ENCODE peak calls at places on chromosomes 6 and 20, in four cellular contexts. I, G, M and O are unnamed samples.
A peak's percentile ranks its signal among the peaks of the same experiment; 100 is the strongest.

GRCh38 chr20:58219342-58219700 is 9.1 kb downstream of the ANKRD60 start:
- DNase-seq in I (no peak), G (no peak), M (no peak), O (peak; percentile 57)

GRCh38 chr6:36320475-36320874 is 16.2 kb downstream of the BNIP5 start:
- DNase-seq in I (no peak), G (no peak), M (no peak), O (no peak)

GRCh38 chr6:110799181-110799580 is 16.1 kb downstream of the CDK19 start:
- DNase-seq in I (no peak), G (no peak), M (no peak), O (no peak)

GRCh38 chr6:18262812-18263560 is 1.3 kb downstream of the DEK start:
- DNase-seq in I (no peak), G (no peak), M (no peak), O (no peak)

GRCh38 chr6:163793584-163793983 is 379.1 kb downstream of the QKI start:
- DNase-seq in I (no peak), G (no peak), M (peak; percentile 0), O (no peak)

GRCh38 chr6:133502451-133503259 is 261.5 kb downstream of the EYA4 start:
- DNase-seq in I (no peak), G (no peak), M (no peak), O (peak; percentile 76)

GRCh38 chr6:33737267-33738026 is 9.3 kb downstream of the IP6K3 start:
- DNase-seq in I (no peak), G (peak; percentile 60), M (no peak), O (no peak)

GRCh38 chr20:37314099-37314498 is 24.6 kb downstream of the MANBAL start:
- DNase-seq in I (no peak), G (peak; percentile 62), M (no peak), O (no peak)

GRCh38 chr20:50911030-50911429 is 20.2 kb downstream of the ADNP start:
- DNase-seq in I (no peak), G (peak; percentile 35), M (no peak), O (peak; percentile 92)

GRCh38 chr20:14470231-14470894 is 133.0 kb upstream of the FLRT3 start:
- DNase-seq in I (no peak), G (no peak), M (no peak), O (no peak)

GRCh38 chr6:169865346-169866139 is 114.1 kb downstream of the ERMARD start:
- DNase-seq in I (peak; percentile 38), G (no peak), M (no peak), O (no peak)

GRCh38 chr6:132708771-132709170 is 5.1 kb downstream of the VNN1 start:
- DNase-seq in I (no peak), G (no peak), M (no peak), O (no peak)

GRCh38 chr6:138538390-138539031 is 39.2 kb upstream of the NHSL1 start:
- DNase-seq in I (no peak), G (no peak), M (no peak), O (no peak)

GRCh38 chr6:93266418-93266817 is 152.9 kb downstream of the EPHA7 start:
- DNase-seq in I (no peak), G (no peak), M (no peak), O (no peak)

GRCh38 chr20:44572551-44573500 is 9.6 kb upstream of the PKIG start:
- DNase-seq in I (no peak), G (no peak), M (no peak), O (peak; percentile 80)

GRCh38 chr6:16800942-16801341 is 39.7 kb upstream of the ATXN1 start:
- DNase-seq in I (no peak), G (no peak), M (no peak), O (no peak)

GRCh38 chr20:47356526-47357295 is at the start of gene ZMYND8:
- DNase-seq in I (peak; percentile 98), G (peak; percentile 87), M (peak; percentile 77), O (peak; percentile 94)

GRCh38 chr6:112286010-112286409 is 31.6 kb upstream of the LAMA4 start:
- DNase-seq in I (no peak), G (peak; percentile 61), M (no peak), O (no peak)

GRCh38 chr6:156557269-156557885 is 219.8 kb upstream of the ARID1B start:
- DNase-seq in I (no peak), G (no peak), M (no peak), O (no peak)

GRCh38 chr6:117619178-117619577 is 16.9 kb upstream of the GOPC start:
- DNase-seq in I (no peak), G (no peak), M (no peak), O (no peak)

GRCh38 chr20:49969946-49970345 is 12.8 kb upstream of the SNAI1 start:
- DNase-seq in I (no peak), G (no peak), M (no peak), O (no peak)

GRCh38 chr6:73308712-73309533 is 45.2 kb downstream of the DPPA5 start:
- DNase-seq in I (peak; percentile 58), G (no peak), M (peak; percentile 21), O (no peak)

GRCh38 chr6:73314577-73315492 is 39.2 kb downstream of the DPPA5 start:
- DNase-seq in I (peak; percentile 43), G (no peak), M (no peak), O (no peak)

GRCh38 chr6:73309534-73309783 is 44.6 kb downstream of the DPPA5 start:
- DNase-seq in I (peak; percentile 61), G (no peak), M (no peak), O (no peak)

DNA sequence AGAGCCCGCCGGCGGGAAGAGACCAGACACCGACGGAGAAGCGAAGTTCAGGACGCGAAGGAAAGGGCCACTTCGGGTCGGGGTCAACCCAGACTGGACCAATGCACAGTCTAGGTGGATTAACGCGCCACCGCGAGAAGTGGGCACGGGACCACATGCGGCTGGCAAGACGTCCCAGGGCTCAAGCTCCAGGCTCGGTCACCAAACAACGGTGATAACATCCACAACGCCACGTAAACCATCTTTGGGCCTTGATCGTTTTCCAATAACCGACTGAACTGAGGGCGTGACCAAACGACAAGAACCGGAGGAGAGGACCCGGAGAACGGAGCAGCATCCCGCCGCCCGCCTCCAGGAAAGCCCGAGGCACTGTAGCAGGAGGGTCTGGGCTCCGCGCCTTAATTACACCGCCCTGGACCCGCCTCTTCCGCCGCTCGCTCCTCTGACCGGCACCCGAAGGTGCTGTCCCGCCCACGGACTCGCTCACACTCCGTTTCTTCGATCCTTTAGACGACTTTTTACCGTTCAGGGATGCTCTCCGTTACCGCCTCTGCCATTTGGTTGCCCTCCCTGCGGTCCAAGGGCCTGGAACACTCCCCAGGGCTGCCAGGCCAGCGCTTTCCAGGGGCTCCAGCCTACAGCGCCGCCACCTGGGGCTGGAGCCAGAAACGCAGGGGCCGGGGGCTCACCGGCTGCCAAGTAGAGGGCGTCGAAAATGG is 44.1 kb downstream of the DPPA5 start:
- DNase-seq in I (peak; percentile 61), G (peak; percentile 80), M (peak; percentile 54), O (no peak)
- H3K9ac ChIP-seq in I (no peak overlapping the region), G (peak overlapping the region; percentile 50), M (peak overlapping the region; percentile 79), O (no peak overlapping the region)

GRCh38 chr6:158783851-158784250 is 35.3 kb downstream of the EZR start:
- DNase-seq in I (no peak), G (no peak), M (no peak), O (no peak)

GRCh38 chr6:158782432-158783166 is 36.6 kb downstream of the EZR start:
- DNase-seq in I (no peak), G (no peak), M (no peak), O (no peak)

GRCh38 chr6:158783167-158783450 is 36.1 kb downstream of the EZR start:
- DNase-seq in I (no peak), G (no peak), M (no peak), O (no peak)

GRCh38 chr6:158781692-158782373 is 37.3 kb downstream of the EZR start:
- DNase-seq in I (no peak), G (no peak), M (no peak), O (no peak)

GRCh38 chr6:158780963-158781691 is 38.0 kb downstream of the EZR start:
- DNase-seq in I (no peak), G (no peak), M (no peak), O (no peak)
- TF ChIP-seq POLR2AphosphoS5 in I (no peak), G (no peak), M (peak; percentile 65), O (no peak)

DNA sequence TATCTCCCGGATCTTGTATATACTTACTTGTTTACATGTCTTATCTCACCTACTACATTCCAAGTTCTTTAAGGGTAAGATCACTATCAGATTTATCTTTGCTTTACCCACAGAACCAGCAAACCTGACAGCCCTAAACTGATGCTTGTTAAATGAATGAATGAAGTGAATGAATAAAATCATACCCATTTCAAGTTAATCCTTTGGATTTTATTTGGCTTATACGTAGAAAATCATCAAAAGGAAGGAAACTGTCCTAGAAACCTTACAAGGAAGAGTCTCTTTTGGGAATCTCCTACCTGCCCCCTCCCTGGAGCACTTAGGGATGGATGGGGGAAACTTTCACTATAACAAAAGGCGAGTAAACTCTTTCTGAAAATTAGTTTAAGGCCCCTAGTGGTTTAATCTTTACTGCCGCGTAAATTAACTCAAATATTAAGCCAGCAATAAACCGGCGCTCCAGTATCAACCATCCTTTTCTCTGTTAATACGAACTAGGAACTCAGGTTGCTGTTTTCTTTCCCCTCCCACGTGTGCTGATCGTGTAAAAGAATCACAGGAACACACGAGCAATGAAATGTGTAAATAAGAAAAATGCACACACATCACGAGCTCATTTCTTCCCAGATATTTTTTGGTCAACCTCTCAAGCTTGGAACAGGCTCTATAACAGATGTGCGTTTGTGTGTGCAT is 1.2 kb upstream of the UTRN start:
- DNase-seq in I (no peak), G (no peak), M (no peak), O (no peak)
- H3K9ac ChIP-seq in I (peak overlapping the region; percentile 37), G (peak overlapping the region; percentile 66), M (peak overlapping the region; percentile 72), O (peak overlapping the region; percentile 72)

GRCh38 chr20:38604873-38605303 is 3.3 kb downstream of the ARHGAP40 start:
- DNase-seq in I (no peak), G (no peak), M (no peak), O (no peak)

GRCh38 chr20:38600057-38600456 is 1.6 kb upstream of the ARHGAP40 start:
- DNase-seq in I (no peak), G (no peak), M (no peak), O (no peak)

GRCh38 chr20:38603286-38603685 is 1.7 kb downstream of the ARHGAP40 start:
- DNase-seq in I (no peak), G (no peak), M (no peak), O (no peak)

GRCh38 chr20:38601216-38602184 is at the start of gene ARHGAP40:
- DNase-seq in I (peak; percentile 72), G (peak; percentile 61), M (peak; percentile 42), O (no peak)

GRCh38 chr20:38602185-38602581 is 574 bp downstream of the ARHGAP40 start:
- DNase-seq in I (no peak), G (no peak), M (no peak), O (no peak)
- TF ChIP-seq POLR2AphosphoS5 in I (no peak), G (no peak), M (no peak), O (no peak)

DNA sequence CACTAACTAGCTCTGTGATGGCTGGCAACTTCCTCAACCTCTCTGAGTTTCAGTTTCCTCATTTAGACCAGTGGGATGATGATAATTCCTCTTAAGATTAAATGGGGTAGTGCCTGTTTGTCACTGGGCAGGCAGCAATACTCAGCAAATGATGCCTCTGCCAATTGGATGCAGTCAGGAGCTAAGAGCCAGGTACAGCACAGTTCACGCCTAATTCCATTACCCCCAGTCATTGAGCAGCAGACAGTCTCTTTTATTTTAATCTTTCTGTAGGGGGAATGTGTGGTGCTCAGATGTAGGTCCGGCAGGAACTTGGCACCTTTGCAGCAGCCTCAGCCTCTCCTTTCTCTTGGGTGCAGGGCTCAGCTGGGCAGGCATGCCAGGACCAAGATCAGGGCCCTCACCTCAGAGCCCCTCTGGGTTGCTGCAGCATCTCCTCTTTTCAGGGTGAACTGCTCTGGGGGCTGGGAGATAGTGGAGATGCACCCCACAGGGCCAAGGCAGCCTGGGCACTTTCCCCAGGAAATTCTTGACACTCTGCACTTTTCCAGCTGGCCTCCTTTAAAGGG is 243.8 kb downstream of the LRFN2 start:
- DNase-seq in I (peak; percentile 41), G (peak; percentile 4), M (no peak), O (no peak)
- H3K9ac ChIP-seq in I (no peak overlapping the region), G (no peak overlapping the region), M (no peak overlapping the region), O (no peak overlapping the region)